ENCODE peak calls at places on chromosomes 3 and 15, in four cellular contexts. H is NCI-H1092, B is kidney, I is ureter. P is an unnamed sample.

GRCh38 chr15:72237286-72238224 is 6.6 kb upstream of the PKM start:
- DNase-seq in H (no peak), I (peak), B (peak), P (no peak)

GRCh38 chr3:189057369-189057768 is 114.4 kb upstream of the TPRG1 start:
- DNase-seq in B (no peak), H (no peak), I (no peak), P (no peak)

GRCh38 chr3:19816631-19817030 is 117.4 kb downstream of the EFHB start:
- DNase-seq in I (no peak), H (no peak), B (no peak), P (no peak)

GRCh38 chr15:75307778-75308390 is 25.2 kb downstream of the GOLGA6D start:
- DNase-seq in H (no peak), I (peak), B (no peak), P (no peak)

GRCh38 chr3:169562988-169563774 is 100.3 kb downstream of the MECOM start:
- DNase-seq in B (no peak), H (peak), I (no peak), P (no peak)

GRCh38 chr15:81023483-81024264 is 23.0 kb downstream of the TLNRD1 start:
- DNase-seq in I (peak), B (peak), H (no peak), P (peak)

GRCh38 chr3:4140921-4141320 is 162.2 kb upstream of the SETMAR start:
- DNase-seq in H (no peak), I (no peak), B (no peak), P (no peak)

GRCh38 chr3:64229903-64230302 is 4.6 kb upstream of the PRICKLE2 start:
- DNase-seq in B (no peak), H (no peak), I (no peak), P (no peak)

GRCh38 chr3:107208100-107208499 is 169.1 kb upstream of the CCDC54 start:
- DNase-seq in B (no peak), I (peak), H (peak), P (no peak)

GRCh38 chr15:84979651-84980050 is 2.0 kb upstream of the PDE8A start:
- DNase-seq in I (no peak), B (peak), H (no peak), P (no peak)

GRCh38 chr3:19154693-19155250 is 6.5 kb downstream of the KCNH8 start:
- DNase-seq in H (no peak), I (no peak), B (no peak), P (no peak)

GRCh38 chr3:148879256-148879655 is 14.2 kb downstream of the CPA3 start:
- DNase-seq in H (no peak), I (no peak), B (no peak), P (no peak)

GRCh38 chr3:98901032-98901464 is 447 bp downstream of the DCBLD2 start:
- DNase-seq in I (peak), B (peak), H (peak), P (peak)

GRCh38 chr15:99429681-99430081 is 136.1 kb upstream of the MEF2A start:
- DNase-seq in H (no peak), I (no peak), B (peak), P (no peak)

GRCh38 chr3:129439381-129439816 is 349 bp downstream of the MBD4 start:
- DNase-seq in B (peak), H (peak), I (no peak), P (no peak)

GRCh38 chr3:112293368-112294321 is at the start of gene SLC9C1:
- DNase-seq in H (peak), I (peak), B (no peak), P (peak)

GRCh38 chr15:82108489-82109078 is 62.8 kb upstream of the MEX3B start:
- DNase-seq in B (no peak), I (peak), H (no peak), P (no peak)

GRCh38 chr3:53109190-53109589 is 21.0 kb downstream of the RFT1 start:
- DNase-seq in H (no peak), B (no peak), I (no peak), P (no peak)

GRCh38 chr3:57557088-57557537 is 1.0 kb downstream of the PDE12 start:
- DNase-seq in I (no peak), H (no peak), B (no peak), P (no peak)

GRCh38 chr3:22691407-22691806 is 511.7 kb upstream of the UBE2E2 start:
- DNase-seq in B (no peak), I (no peak), H (no peak), P (no peak)

GRCh38 chr15:45386420-45386819 is 8.1 kb upstream of the GATM start:
- DNase-seq in I (no peak), B (no peak), H (no peak), P (no peak)

GRCh38 chr15:39279331-39279730 is 301.5 kb upstream of the THBS1 start:
- DNase-seq in I (no peak), H (no peak), B (no peak), P (no peak)

GRCh38 chr3:141410408-141410807 is 42.1 kb downstream of the ZBTB38 start:
- DNase-seq in H (peak), I (no peak), B (no peak), P (peak)

GRCh38 chr3:46908294-46908985 is 30.9 kb downstream of the PTH1R start:
- DNase-seq in I (no peak), B (peak), H (no peak), P (no peak)

GRCh38 chr15:67064607-67065530 is 533 bp upstream of the SMAD3 start:
- DNase-seq in I (peak), H (no peak), B (no peak), P (no peak)

GRCh38 chr3:70108072-70108471 is 108.5 kb downstream of the SAMMSON start:
- DNase-seq in B (no peak), H (no peak), I (no peak), P (no peak)

GRCh38 chr3:137770066-137770805 is 6.1 kb downstream of the SOX14 start:
- DNase-seq in I (no peak), B (peak), H (no peak), P (no peak)

GRCh38 chr15:97248376-97248775 is 712.1 kb upstream of the ARRDC4 start:
- DNase-seq in I (no peak), B (no peak), H (no peak), P (no peak)

GRCh38 chr15:76253851-76254440 is 57.3 kb downstream of the ETFA start:
- DNase-seq in I (no peak), H (no peak), B (no peak), P (no peak)

GRCh38 chr15:70670680-70671079 is 92.7 kb downstream of the UACA start:
- DNase-seq in H (no peak), I (no peak), B (no peak), P (no peak)

P was measured in caudate nucleus.